ENCODE peak calls at places on chromosomes 2 and 18, in nine cellular contexts. O is NCI-H510A treated with DMSO at 0.1 percent for 48 hours, X is T-helper 1 cell, S is neuronal stem cell, Z is GM04504, U is fibroblast of mammary gland, G is A549, I is osteoblast, P is NCI-H524. A is an unnamed sample.

GRCh38 chr2:241218131-241219029 is 29.9 kb downstream of the ANO7 start:
- DNase-seq in Z (no peak), P (peak), I (peak), S (peak), U (peak), G (peak), O (peak), X (peak), A (no peak)

GRCh38 chr2:3254438-3254941 is 123.1 kb downstream of the EIPR1 start:
- DNase-seq in I (no peak), G (no peak), Z (no peak), P (no peak), U (no peak), S (no peak), X (no peak), O (no peak), A (no peak)

GRCh38 chr2:29233428-29233827 is 118.2 kb downstream of the CLIP4 start:
- DNase-seq in O (peak), G (no peak), I (no peak), S (no peak), U (no peak), P (no peak), X (no peak), Z (no peak), A (no peak)

GRCh38 chr2:160332318-160332717 is 132.2 kb upstream of the ITGB6 start:
- DNase-seq in P (no peak), X (peak), I (peak), S (no peak), G (no peak), U (peak), Z (no peak), O (no peak), A (no peak)

GRCh38 chr2:25617948-25618646 is 55.3 kb downstream of the DTNB start:
- DNase-seq in U (peak), O (no peak), Z (peak), S (no peak), G (no peak), X (no peak), I (peak), P (no peak), A (peak)

GRCh38 chr18:59357928-59358327 is 1.1 kb downstream of the LMAN1 start:
- DNase-seq in U (peak), I (peak), O (peak), X (no peak), G (no peak), S (no peak), Z (peak), P (no peak), A (peak)

GRCh38 chr2:233643128-233643527 is 6.9 kb downstream of the UGT1A10 start:
- DNase-seq in I (peak), X (no peak), Z (no peak), O (no peak), G (no peak), U (peak), S (no peak), P (peak), A (no peak)

GRCh38 chr2:26175716-26176615 is 3.1 kb downstream of the GAREM2 start:
- DNase-seq in S (no peak), O (no peak), I (peak), G (no peak), P (no peak), X (no peak), Z (no peak), U (no peak), A (no peak)

GRCh38 chr2:241009601-241010530 is 11.4 kb downstream of the SNED1 start:
- DNase-seq in P (no peak), S (no peak), G (no peak), Z (peak), X (peak), O (no peak), I (peak), U (peak), A (peak)

GRCh38 chr2:8540552-8541055 is 141.3 kb upstream of the ID2 start:
- DNase-seq in I (peak), Z (no peak), O (no peak), U (no peak), X (no peak), P (no peak), G (no peak), S (no peak), A (no peak)

GRCh38 chr2:1876352-1876751 is 132.0 kb upstream of the PXDN start:
- DNase-seq in G (no peak), Z (no peak), O (no peak), U (no peak), I (peak), P (no peak), X (no peak), S (no peak), A (no peak)

GRCh38 chr2:170505631-170506270 is 209.4 kb upstream of the SP5 start:
- DNase-seq in P (no peak), I (no peak), O (peak), U (peak), S (no peak), G (no peak), X (no peak), Z (no peak), A (no peak)

GRCh38 chr2:5373200-5373599 is 319.0 kb upstream of the SOX11 start:
- DNase-seq in P (peak), S (peak), G (no peak), I (no peak), X (no peak), Z (no peak), O (peak), U (no peak), A (no peak)

GRCh38 chr2:140275427-140275826 is 1495.2 kb upstream of the NXPH2 start:
- DNase-seq in U (no peak), O (peak), Z (no peak), S (no peak), I (no peak), P (no peak), G (no peak), X (no peak), A (no peak)

GRCh38 chr2:101643004-101643524 is 54.4 kb upstream of the MAP4K4 start:
- DNase-seq in P (no peak), G (no peak), X (no peak), U (no peak), O (no peak), I (no peak), S (no peak), Z (no peak), A (no peak)

GRCh38 chr2:147086715-147087114 is 758.1 kb upstream of the ACVR2A start:
- DNase-seq in S (no peak), X (no peak), O (no peak), I (no peak), G (no peak), Z (no peak), P (no peak), U (no peak), A (no peak)

GRCh38 chr18:72427721-72428120 is 116.4 kb downstream of the CBLN2 start:
- DNase-seq in O (no peak), U (peak), P (no peak), Z (no peak), X (no peak), G (no peak), S (no peak), I (no peak), A (no peak)

GRCh38 chr2:240438810-240439697 is 3.6 kb downstream of the GPC1 start:
- DNase-seq in S (no peak), G (no peak), U (no peak), X (no peak), I (peak), O (no peak), P (no peak), Z (no peak), A (no peak)

GRCh38 chr2:137208361-137208973 is 443.1 kb downstream of the THSD7B start:
- DNase-seq in Z (no peak), S (no peak), U (peak), O (no peak), P (no peak), I (no peak), X (no peak), G (no peak), A (no peak)

GRCh38 chr18:74116628-74117554 is 30.7 kb downstream of the FBXO15 start:
- DNase-seq in U (peak), I (no peak), O (peak), X (peak), S (no peak), Z (peak), G (no peak), P (peak), A (no peak)

GRCh38 chr2:120684225-120684624 is 51.4 kb upstream of the GLI2 start:
- DNase-seq in X (no peak), G (no peak), I (peak), O (no peak), Z (no peak), S (no peak), P (no peak), U (peak), A (no peak)

GRCh38 chr18:8851659-8852058 is 146.3 kb downstream of the MTCL1 start:
- DNase-seq in U (no peak), I (no peak), O (no peak), Z (no peak), X (no peak), P (no peak), S (no peak), G (no peak), A (no peak)

GRCh38 chr2:127658641-127659407 is 12.9 kb downstream of the GPR17 start:
- DNase-seq in G (no peak), O (no peak), P (peak), I (peak), Z (no peak), U (no peak), X (no peak), S (no peak), A (no peak)

GRCh38 chr2:28662044-28662443 is 89.6 kb upstream of the PPP1CB start:
- DNase-seq in P (no peak), S (no peak), Z (no peak), I (no peak), U (no peak), X (no peak), O (no peak), G (no peak), A (no peak)

A was measured in H54.